ENCODE peak calls at places on chromosomes 16 and 17, in six cellular contexts. D is esophagus squamous epithelium, N is uterus, Q is mammary epithelial cell, A is fibroblast of pulmonary artery, G is neural progenitor cell. Z is an unnamed sample.

GRCh38 chr16:35409503-35409902 is 1950.1 kb downstream of the TP53TG3F start:
- DNase-seq in D (no peak), N (no peak), Q (no peak), A (peak; percentile 0), G (no peak), Z (peak; percentile 2)

GRCh38 chr16:68719993-68720489 is 17.1 kb upstream of the CDH1 start:
- DNase-seq in D (no peak), N (no peak), Q (no peak), A (no peak), G (no peak), Z (no peak)

GRCh38 chr17:62720126-62720850 is 87.8 kb downstream of the MARCHF10 start:
- DNase-seq in D (no peak), N (no peak), Q (no peak), A (no peak), G (peak; percentile 33), Z (no peak)

GRCh38 chr16:82924075-82924854 is 297.5 kb downstream of the CDH13 start:
- DNase-seq in D (no peak), N (no peak), Q (no peak), A (no peak), G (no peak), Z (no peak)

GRCh38 chr17:1779571-1780074 is 17.8 kb downstream of the SERPINF1 start:
- DNase-seq in D (no peak), N (peak; percentile 88), Q (peak; percentile 85), A (peak; percentile 98), G (no peak), Z (peak; percentile 98)

GRCh38 chr16:83351846-83352245 is 455.9 kb upstream of the HSBP1 start:
- DNase-seq in D (no peak), N (no peak), Q (no peak), A (peak; percentile 38), G (no peak), Z (peak; percentile 36)

GRCh38 chr17:48547839-48548686 is 3.2 kb upstream of the HOXB2 start:
- DNase-seq in D (no peak), N (no peak), Q (peak; percentile 68), A (peak; percentile 77), G (peak; percentile 56), Z (peak; percentile 71)

GRCh38 chr16:78994135-78994534 is 606.4 kb downstream of the MAF start:
- DNase-seq in D (no peak), N (no peak), Q (no peak), A (no peak), G (no peak), Z (no peak)

DNA sequence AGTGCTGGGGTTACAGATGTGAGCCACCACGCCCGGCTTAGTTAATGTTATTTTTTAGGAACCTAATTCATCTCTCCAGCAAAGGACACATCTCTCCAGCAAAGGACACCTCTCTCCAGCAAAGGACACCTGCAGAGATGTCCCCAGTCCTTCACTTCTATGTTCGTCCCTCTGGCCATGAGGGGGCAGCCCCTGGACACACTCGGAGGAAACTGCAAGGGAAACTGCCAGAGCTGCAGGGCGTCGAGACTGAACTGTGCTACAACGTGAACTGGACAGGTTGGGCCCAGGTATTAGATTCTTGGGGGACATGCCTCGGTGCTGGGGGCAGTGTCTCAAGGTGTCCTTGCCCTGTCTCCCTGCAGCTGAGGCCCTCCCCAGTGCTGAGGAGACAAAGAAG is 4.7 kb downstream of the PFAS start:
- DNase-seq in D (no peak), N (no peak), Q (no peak), A (peak; percentile 36), G (peak; percentile 18), Z (peak; percentile 37)
- TF ChIP-seq CTCF in D (no peak), N (no peak), Q (no peak), A (peak; percentile 39), G (peak; percentile 29), Z (peak; percentile 32)

DNA sequence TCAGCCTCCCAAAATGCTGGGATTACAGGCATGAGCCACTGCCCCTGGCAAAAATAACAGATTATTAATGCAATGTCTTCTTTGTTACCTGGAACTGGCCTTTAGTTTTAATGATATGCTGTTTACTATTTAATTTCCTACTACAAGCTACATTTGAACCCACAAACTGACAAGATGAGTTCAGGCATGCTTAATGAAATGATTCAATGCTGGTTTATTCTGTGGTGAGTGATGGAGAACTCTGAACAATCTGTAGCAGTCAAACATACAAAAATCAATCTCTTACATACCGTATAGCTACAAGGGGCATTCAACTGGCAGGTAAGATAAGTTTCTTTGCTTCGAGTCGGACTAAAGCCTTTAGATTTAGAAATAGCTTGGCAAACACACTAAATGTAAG is 138.7 kb downstream of the SSH2 start:
- DNase-seq in D (no peak), N (no peak), Q (peak; percentile 77), A (no peak), G (no peak), Z (no peak)
- TF ChIP-seq CTCF in D (no peak), N (no peak), Q (no peak), A (no peak), G (no peak), Z (no peak)

GRCh38 chr17:32142038-32142856 is at the start of gene RHOT1:
- DNase-seq in D (no peak), N (peak; percentile 75), Q (peak; percentile 86), A (peak; percentile 83), G (peak; percentile 92), Z (peak; percentile 92)
- TF ChIP-seq CTCF in D (peak; percentile 49), N (peak; percentile 66), Q (peak; percentile 63), A (peak; percentile 53), G (peak; percentile 68), Z (peak; percentile 60)

GRCh38 chr17:80646328-80646727 is 101.7 kb downstream of the RPTOR start:
- DNase-seq in D (no peak), N (no peak), Q (no peak), A (no peak), G (no peak), Z (no peak)

GRCh38 chr17:80647746-80648145 is 103.1 kb downstream of the RPTOR start:
- DNase-seq in D (no peak), N (no peak), Q (peak; percentile 84), A (peak; percentile 42), G (no peak), Z (peak; percentile 44)

GRCh38 chr17:80645706-80646325 is 101.2 kb downstream of the RPTOR start:
- DNase-seq in D (no peak), N (no peak), Q (no peak), A (no peak), G (no peak), Z (no peak)

GRCh38 chr17:80643700-80644099 is 99.1 kb downstream of the RPTOR start:
- DNase-seq in D (no peak), N (no peak), Q (no peak), A (no peak), G (no peak), Z (no peak)

DNA sequence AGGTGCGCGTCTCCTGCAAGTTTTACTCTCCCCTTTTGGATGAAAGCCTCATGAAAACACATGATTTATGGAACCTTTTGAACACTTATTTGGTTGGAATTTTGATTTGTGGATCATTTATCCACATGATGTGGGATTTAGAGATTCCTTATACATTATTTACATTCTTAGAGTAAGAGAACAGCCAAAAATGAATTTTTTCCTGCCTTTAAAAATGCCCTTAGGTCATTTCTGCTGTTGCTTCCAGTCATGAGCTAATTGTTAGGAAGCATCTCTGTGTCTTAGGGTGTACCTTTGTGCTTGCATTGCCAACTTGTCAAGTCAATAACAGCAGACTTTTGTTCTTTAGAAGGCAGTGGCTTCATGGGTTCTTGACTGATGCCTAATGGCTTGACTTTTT is 100.0 kb downstream of the RPTOR start:
- DNase-seq in D (no peak), N (no peak), Q (no peak), A (no peak), G (no peak), Z (no peak)
- TF ChIP-seq CTCF in D (no peak), N (no peak), Q (no peak), A (no peak), G (no peak), Z (no peak)

DNA sequence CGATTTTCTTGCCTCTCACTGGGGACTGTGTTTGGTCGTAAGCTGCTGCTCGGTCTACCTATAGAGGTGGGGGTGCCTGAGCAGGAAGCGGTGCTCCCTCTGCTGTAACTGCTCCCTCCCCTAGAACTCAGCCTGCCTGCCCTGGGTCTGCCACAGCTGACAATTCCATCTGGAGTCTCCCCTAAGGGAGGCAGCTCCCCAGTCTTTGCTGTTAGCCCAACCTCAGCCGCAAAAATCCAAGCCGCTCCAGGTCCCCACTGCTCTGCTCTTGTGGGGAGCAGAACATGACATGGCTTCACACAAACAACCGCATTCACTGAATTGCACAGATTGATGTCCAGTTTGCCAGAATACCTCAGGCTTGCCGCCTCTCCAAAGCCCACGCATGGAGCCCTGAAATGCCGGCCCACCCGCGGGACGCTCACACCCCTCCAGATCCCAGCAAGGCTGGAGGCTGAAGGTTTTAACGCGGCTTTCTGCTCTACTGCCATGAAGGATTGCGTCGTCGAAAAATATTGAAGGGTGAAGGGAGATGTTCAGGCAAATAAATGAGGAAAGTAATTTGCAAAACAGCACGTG is 221.5 kb upstream of the FOXF1 start:
- DNase-seq in D (no peak), N (no peak), Q (no peak), A (no peak), G (peak; percentile 34), Z (no peak)
- TF ChIP-seq CTCF in D (no peak), N (no peak), Q (no peak), A (no peak), G (no peak), Z (no peak)

Z was measured in cardiac fibroblast.